ENCODE peak calls at places on chromosomes 12 and 14, in nine cellular contexts. U, I, A, E, H, W, D, P and J are unnamed samples.

GRCh38 chr12:125254856-125255255 is 189.6 kb downstream of the AACS start:
- DNase-seq in U (no peak), I (no peak), A (no peak), E (no peak), H (no peak), W (no peak), D (no peak), P (no peak), J (no peak)

GRCh38 chr12:23757541-23757962 is 191.9 kb downstream of the SOX5 start:
- DNase-seq in U (no peak), I (no peak), A (no peak), E (no peak), H (no peak), W (no peak), D (peak), P (peak), J (no peak)

GRCh38 chr12:122836027-122836921 is 1.0 kb downstream of the HIP1R start:
- DNase-seq in U (no peak), I (peak), A (peak), E (no peak), H (no peak), W (no peak), D (peak), P (peak), J (peak)

GRCh38 chr12:75935544-75936242 is 95.9 kb downstream of the PHLDA1 start:
- DNase-seq in U (no peak), I (no peak), A (no peak), E (no peak), H (no peak), W (no peak), D (no peak), P (no peak), J (no peak)

GRCh38 chr14:45373877-45374276 is 120.9 kb upstream of the MIS18BP1 start:
- DNase-seq in U (no peak), I (no peak), A (no peak), E (no peak), H (no peak), W (no peak), D (no peak), P (no peak), J (no peak)

GRCh38 chr12:4286228-4286627 is 12.7 kb downstream of the CCND2 start:
- DNase-seq in U (no peak), I (peak), A (no peak), E (no peak), H (no peak), W (no peak), D (no peak), P (no peak), J (no peak)

GRCh38 chr14:24213866-24214652 is 771 bp upstream of the CHMP4A start:
- DNase-seq in U (no peak), I (no peak), A (no peak), E (no peak), H (no peak), W (no peak), D (no peak), P (no peak), J (no peak)

GRCh38 chr12:126627596-126627995 is 1562.4 kb downstream of the AACS start:
- DNase-seq in U (no peak), I (no peak), A (no peak), E (no peak), H (no peak), W (no peak), D (no peak), P (no peak), J (no peak)

GRCh38 chr14:103014466-103015319 is 42.7 kb downstream of the CDC42BPB start:
- DNase-seq in U (no peak), I (peak), A (no peak), E (no peak), H (no peak), W (peak), D (peak), P (peak), J (peak)

GRCh38 chr14:77882631-77883030 is 82.7 kb downstream of the ADCK1 start:
- DNase-seq in U (no peak), I (no peak), A (no peak), E (no peak), H (no peak), W (peak), D (peak), P (no peak), J (no peak)

GRCh38 chr12:124531281-124531745 is 36.1 kb downstream of the NCOR2 start:
- DNase-seq in U (no peak), I (no peak), A (no peak), E (no peak), H (no peak), W (no peak), D (no peak), P (no peak), J (no peak)